ENCODE peak calls at places on chromosomes 5 and 9, in six cellular contexts. E is CD8-positive, alpha-beta memory T cell; R is SJSA1; Q is A549; G is upper lobe of right lung; U is GM23248. N is an unnamed sample.

GRCh38 chr9:72960446-72960845 is 7.6 kb upstream of the ALDH1A1 start:
- DNase-seq in R (no peak), Q (no peak), G (no peak), U (no peak), E (no peak), N (no peak)

GRCh38 chr5:151047814-151048425 is 27.5 kb downstream of the GPX3 start:
- DNase-seq in U (peak; percentile 54), R (no peak), E (peak; percentile 55), Q (no peak), G (no peak), N (peak; percentile 54)

GRCh38 chr9:133796562-133796961 is 58.4 kb upstream of the SARDH start:
- DNase-seq in G (no peak), U (no peak), R (no peak), Q (no peak), E (no peak), N (no peak)

GRCh38 chr5:35151151-35151920 is 79.0 kb downstream of the PRLR start:
- DNase-seq in G (no peak), Q (no peak), E (no peak), R (no peak), U (peak; percentile 32), N (no peak)

GRCh38 chr5:79183617-79184016 is 52.3 kb upstream of the JMY start:
- DNase-seq in E (no peak), Q (no peak), G (no peak), U (peak; percentile 65), R (no peak), N (no peak)

GRCh38 chr9:99231708-99232107 is 9.6 kb downstream of the SEC61B start:
- DNase-seq in R (no peak), Q (peak; percentile 18), E (peak; percentile 49), G (no peak), U (peak; percentile 47), N (no peak)

GRCh38 chr9:6575324-6575758 is 70.2 kb downstream of the GLDC start:
- DNase-seq in E (no peak), U (no peak), G (no peak), Q (no peak), R (no peak), N (no peak)

GRCh38 chr5:35405938-35406337 is 175.7 kb upstream of the PRLR start:
- DNase-seq in G (no peak), R (no peak), Q (no peak), U (no peak), E (no peak), N (peak; percentile 56)

GRCh38 chr9:130072515-130073235 is 19.0 kb downstream of the GPR107 start:
- DNase-seq in U (no peak), G (no peak), R (no peak), E (no peak), Q (no peak), N (no peak)

GRCh38 chr5:131163315-131164119 is 1.5 kb downstream of the HINT1 start:
- DNase-seq in E (no peak), G (no peak), U (peak; percentile 57), R (peak; percentile 50), Q (no peak), N (no peak)

GRCh38 chr9:119500072-119500771 is 131.0 kb upstream of the BRINP1 start:
- DNase-seq in E (no peak), G (no peak), U (peak; percentile 28), R (no peak), Q (no peak), N (no peak)

GRCh38 chr5:103894882-103895281 is 332.3 kb upstream of the NUDT12 start:
- DNase-seq in R (no peak), G (no peak), E (no peak), U (no peak), Q (no peak), N (no peak)

GRCh38 chr5:84688566-84688965 is 303.9 kb upstream of the EDIL3 start:
- DNase-seq in E (no peak), Q (no peak), R (peak; percentile 97), U (peak; percentile 1), G (no peak), N (no peak)

GRCh38 chr5:102743900-102744299 is 11.2 kb upstream of the PAM start:
- DNase-seq in R (no peak), G (no peak), U (no peak), E (no peak), Q (no peak), N (no peak)

GRCh38 chr5:25458628-25459027 is 813.9 kb upstream of the CDH10 start:
- DNase-seq in G (no peak), U (no peak), R (no peak), E (no peak), Q (no peak), N (no peak)

GRCh38 chr9:130472184-130472705 is 27.5 kb downstream of the ASS1 start:
- DNase-seq in G (no peak), Q (no peak), E (no peak), R (no peak), U (no peak), N (no peak)

GRCh38 chr9:94860678-94861588 is 134.4 kb downstream of the AOPEP start:
- DNase-seq in U (peak; percentile 52), E (peak; percentile 85), G (no peak), Q (no peak), R (peak; percentile 73), N (no peak)

GRCh38 chr9:124472770-124473169 is 22.5 kb downstream of the ADGRD2 start:
- DNase-seq in R (no peak), E (no peak), U (no peak), Q (no peak), G (no peak), N (no peak)
- H3K4me1 ChIP-seq in R (peaks cover 5% of the 10 kb centered on the region), E (no peaks in the 10 kb centered on the region), U (no peaks in the 10 kb centered on the region), Q (peaks cover 7% of the 10 kb centered on the region), G (no peaks in the 10 kb centered on the region), N (no peaks in the 10 kb centered on the region)

DNA sequence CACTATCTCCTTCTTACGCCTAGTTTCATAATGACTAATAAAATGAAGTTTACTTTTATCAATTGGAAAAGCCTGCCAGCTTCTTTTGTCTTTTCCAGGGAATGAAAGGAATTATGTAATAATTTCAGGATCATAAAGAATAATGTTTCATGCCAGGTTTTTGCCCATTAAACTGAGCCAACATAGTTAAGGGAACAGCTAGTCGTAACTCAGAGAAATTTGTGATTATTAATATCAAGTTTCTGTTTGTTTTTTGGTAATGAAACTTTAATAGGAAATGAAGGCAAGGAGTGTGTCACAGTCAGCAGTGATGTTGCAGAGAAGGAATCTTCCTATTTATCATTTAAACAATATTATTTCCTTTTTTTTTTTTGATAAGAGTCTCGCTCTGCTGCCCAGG is 10.7 kb downstream of the NFIL3 start:
- DNase-seq in R (no peak), U (no peak), G (no peak), Q (no peak), E (no peak), N (no peak)
- H3K4me1 ChIP-seq in R (peaks cover 22% of the 10 kb centered on the region), U (peaks cover 44% of the 10 kb centered on the region), G (peaks cover 13% of the 10 kb centered on the region), Q (peaks cover 40% of the 10 kb centered on the region), E (no peaks in the 10 kb centered on the region), N (no peaks in the 10 kb centered on the region)

GRCh38 chr5:66529704-66530103 is 66.5 kb upstream of the MAST4 start:
- DNase-seq in Q (no peak), R (no peak), G (no peak), U (no peak), E (no peak), N (no peak)

GRCh38 chr5:66529182-66529581 is 67.0 kb upstream of the MAST4 start:
- DNase-seq in E (no peak), R (no peak), Q (no peak), U (no peak), G (no peak), N (no peak)

GRCh38 chr5:66527478-66527877 is 68.7 kb upstream of the MAST4 start:
- DNase-seq in E (no peak), G (no peak), U (no peak), R (no peak), Q (no peak), N (no peak)
- H3K4me1 ChIP-seq in E (no peaks in the 10 kb centered on the region), G (no peaks in the 10 kb centered on the region), U (no peaks in the 10 kb centered on the region), R (no peaks in the 10 kb centered on the region), Q (no peaks in the 10 kb centered on the region), N (no peaks in the 10 kb centered on the region)

DNA sequence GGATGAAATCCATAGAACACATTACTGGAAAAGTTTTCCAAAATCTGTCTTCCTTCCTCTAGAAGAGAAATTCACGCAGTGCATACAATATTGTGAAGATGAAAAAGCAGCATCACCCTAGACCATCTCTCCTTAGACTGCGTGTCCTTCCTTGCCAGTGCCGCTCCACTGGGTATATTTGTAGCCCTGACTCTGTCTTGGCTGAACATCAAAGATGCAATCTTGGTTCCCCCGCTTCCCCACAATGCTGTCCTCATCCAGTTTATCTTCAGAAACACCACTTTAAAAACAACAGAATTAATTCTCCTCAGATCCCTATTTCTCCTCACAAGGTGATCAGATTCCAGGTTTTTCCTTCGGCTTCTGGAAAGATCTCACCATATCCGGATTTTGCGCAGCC is 53.9 kb downstream of the ROR2 start:
- DNase-seq in E (no peak), R (no peak), Q (no peak), U (no peak), G (no peak), N (no peak)
- H3K4me1 ChIP-seq in E (no peaks in the 10 kb centered on the region), R (no peaks in the 10 kb centered on the region), Q (peaks cover 2% of the 10 kb centered on the region), U (peaks cover 28% of the 10 kb centered on the region), G (peaks cover 32% of the 10 kb centered on the region), N (peaks cover 4% of the 10 kb centered on the region)

GRCh38 chr5:95936812-95937397 is 24.7 kb downstream of the ELL2 start:
- DNase-seq in Q (no peak), U (no peak), G (no peak), R (no peak), E (no peak), N (no peak)
- H3K4me1 ChIP-seq in Q (peaks cover under 1% of the 10 kb centered on the region), U (peaks cover 84% of the 10 kb centered on the region), G (no peaks in the 10 kb centered on the region), R (peaks cover 13% of the 10 kb centered on the region), E (no peaks in the 10 kb centered on the region), N (no peaks in the 10 kb centered on the region)

DNA sequence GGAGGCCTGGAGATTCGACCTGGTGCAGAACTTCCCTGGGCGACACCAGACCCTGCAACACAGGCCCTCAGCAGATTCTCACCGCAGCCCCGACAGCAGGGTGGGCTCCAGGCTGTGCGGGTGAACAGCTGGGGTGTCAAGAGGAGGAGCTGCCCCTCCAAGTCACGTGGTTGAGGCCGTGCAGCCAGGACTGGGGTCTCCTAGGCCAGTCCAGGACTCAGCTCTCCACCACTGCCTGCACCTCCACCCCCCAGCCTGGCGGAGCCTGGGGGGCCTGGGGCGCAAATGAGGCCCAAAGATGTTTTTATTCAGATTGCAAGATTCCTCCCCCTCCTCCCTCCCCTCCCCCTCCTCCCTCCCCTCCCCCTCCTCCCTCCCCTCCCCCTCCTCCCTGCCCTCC is 9.2 kb upstream of the AGPAT2 start:
- DNase-seq in E (no peak), G (peak; percentile 66), Q (no peak), R (no peak), U (no peak), N (peak; percentile 73)
- H3K4me1 ChIP-seq in E (peaks cover 14% of the 10 kb centered on the region), G (peaks cover 33% of the 10 kb centered on the region), Q (peaks cover 68% of the 10 kb centered on the region), R (peaks cover 6% of the 10 kb centered on the region), U (no peaks in the 10 kb centered on the region), N (peaks cover 30% of the 10 kb centered on the region)

GRCh38 chr5:173778152-173778782 is 109.9 kb upstream of the CPEB4 start:
- DNase-seq in G (no peak), U (no peak), Q (no peak), E (no peak), R (no peak), N (peak; percentile 18)
- H3K4me1 ChIP-seq in G (peaks cover 19% of the 10 kb centered on the region), U (peaks cover 20% of the 10 kb centered on the region), Q (peaks cover 45% of the 10 kb centered on the region), E (peaks cover 12% of the 10 kb centered on the region), R (peaks cover 33% of the 10 kb centered on the region), N (peaks cover 5% of the 10 kb centered on the region)

N was measured in kidney.